ENCODE peak calls at places on chromosomes 4 and X, in four cellular contexts. X is tibial nerve, M is cardiac fibroblast, H is lower lobe of right lung. F is an unnamed sample.

GRCh38 chrX:136767104-136767941 is 13.4 kb downstream of the ARHGEF6 start:
- DNase-seq in X (peak), M (peak), H (peak), F (peak)

GRCh38 chrX:73615022-73615421 is 52.0 kb downstream of the CHIC1 start:
- DNase-seq in X (no peak), M (no peak), H (no peak), F (no peak)

GRCh38 chr4:171847751-171848150 is 34.5 kb downstream of the GALNTL6 start:
- DNase-seq in X (no peak), M (no peak), H (no peak), F (no peak)

GRCh38 chr4:8260656-8261111 is 8.9 kb upstream of the HTRA3 start:
- DNase-seq in X (no peak), M (peak), H (no peak), F (no peak)

GRCh38 chr4:4735870-4736269 is 123.6 kb upstream of the MSX1 start:
- DNase-seq in X (no peak), M (no peak), H (no peak), F (no peak)

GRCh38 chrX:3548743-3549441 is 164.6 kb downstream of the PRKX start:
- DNase-seq in X (peak), M (peak), H (no peak), F (no peak)

GRCh38 chr4:187972135-187972534 is 23.4 kb upstream of the ZFP42 start:
- DNase-seq in X (no peak), M (peak), H (no peak), F (no peak)

GRCh38 chr4:37130465-37130864 is 114.1 kb upstream of the NWD2 start:
- DNase-seq in X (no peak), M (no peak), H (no peak), F (no peak)

GRCh38 chr4:8916914-8917305 is 45.3 kb upstream of the HMX1 start:
- DNase-seq in X (no peak), M (no peak), H (no peak), F (no peak)

GRCh38 chr4:168979338-168979737 is 30.7 kb downstream of the CBR4 start:
- DNase-seq in X (no peak), M (no peak), H (no peak), F (no peak)

GRCh38 chr4:40046311-40046980 is 10.2 kb upstream of the N4BP2 start:
- DNase-seq in X (peak), M (peak), H (peak), F (no peak)

GRCh38 chr4:99221980-99222379 is 2.9 kb upstream of the ADH6 start:
- DNase-seq in X (no peak), M (peak), H (no peak), F (no peak)

GRCh38 chrX:119686087-119686639 is 6.8 kb downstream of the SEPTIN6 start:
- DNase-seq in X (no peak), M (peak), H (no peak), F (no peak)

GRCh38 chr4:137998666-137999429 is 243.3 kb downstream of the SLC7A11 start:
- DNase-seq in X (no peak), M (peak), H (no peak), F (no peak)

GRCh38 chr4:12555011-12555410 is 929.1 kb downstream of the RAB28 start:
- DNase-seq in X (no peak), M (peak), H (no peak), F (no peak)

GRCh38 chr4:48237996-48238645 is 31.5 kb downstream of the TEC start:
- DNase-seq in X (no peak), M (peak), H (no peak), F (no peak)

GRCh38 chr4:119739796-119740195 is 111.2 kb upstream of the PDE5A start:
- DNase-seq in X (no peak), M (no peak), H (no peak), F (no peak)

GRCh38 chr4:1300466-1301455 is 11.1 kb downstream of the MAEA start:
- DNase-seq in X (peak), M (peak), H (peak), F (peak)

GRCh38 chrX:72123471-72124185 is 8.1 kb downstream of the RTL5 start:
- DNase-seq in X (peak), M (peak), H (peak), F (peak)

GRCh38 chrX:73987166-73987565 is 316.8 kb upstream of the ZCCHC13 start:
- DNase-seq in X (no peak), M (peak), H (no peak), F (no peak)

GRCh38 chr4:26802790-26803189 is 57.9 kb upstream of the STIM2 start:
- DNase-seq in X (no peak), M (no peak), H (no peak), F (no peak)

GRCh38 chr4:145523117-145523516 is 41.5 kb downstream of the SMAD1 start:
- DNase-seq in X (no peak), M (peak), H (no peak), F (no peak)

DNA sequence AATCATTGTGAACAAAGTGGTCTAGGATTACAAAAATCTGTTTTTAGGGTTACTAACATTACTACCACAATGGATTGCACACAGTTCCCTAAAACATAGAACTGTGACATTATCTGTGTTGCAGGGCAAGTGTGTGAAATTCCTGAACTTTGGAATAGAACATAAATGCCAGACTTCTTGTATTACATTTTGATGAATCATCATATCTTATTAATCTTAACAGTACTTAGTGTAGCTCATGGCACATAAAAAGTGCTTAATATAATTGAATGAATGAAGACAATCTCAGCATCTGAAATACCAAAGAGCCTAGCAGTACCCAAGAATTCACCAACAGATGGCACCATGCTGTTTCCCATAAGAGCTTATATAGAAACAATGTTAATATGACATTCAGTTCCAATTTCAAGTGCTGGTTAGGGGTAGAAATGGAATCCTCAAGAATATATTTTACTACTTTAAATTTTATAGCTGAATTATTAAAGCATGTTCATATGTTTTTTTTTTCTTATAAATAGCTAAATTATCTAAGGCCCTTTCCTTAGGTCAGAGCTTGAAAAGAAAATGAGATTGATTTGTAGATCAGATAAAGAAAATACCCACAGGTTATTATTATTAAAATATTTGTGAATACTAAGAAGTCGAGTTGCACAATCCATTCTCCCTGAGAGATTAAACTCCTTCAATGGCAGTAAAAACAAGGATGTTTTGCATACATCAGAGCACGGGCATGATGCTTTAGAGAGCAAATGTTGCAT is 25.8 kb upstream of the SHISA3 start:
- DNase-seq in X (peak), M (peak), H (no peak), F (no peak)
- TF ChIP-seq CTCF in X (peak), M (peak), H (peak), F (no peak)

GRCh38 chr4:3466691-3467600 is 3.8 kb downstream of the DOK7 start:
- DNase-seq in X (no peak), M (no peak), H (peak), F (no peak)
- TF ChIP-seq CTCF in X (no peak), M (no peak), H (no peak), F (no peak)

GRCh38 chr4:85828295-85828910 is 353.5 kb downstream of the ARHGAP24 start:
- DNase-seq in X (no peak), M (peak), H (no peak), F (no peak)

GRCh38 chr4:85824166-85824945 is 349.4 kb downstream of the ARHGAP24 start:
- DNase-seq in X (no peak), M (no peak), H (no peak), F (no peak)

GRCh38 chr4:85823295-85823694 is 348.3 kb downstream of the ARHGAP24 start:
- DNase-seq in X (no peak), M (peak), H (no peak), F (no peak)

GRCh38 chr4:85829276-85830051 is 354.5 kb downstream of the ARHGAP24 start:
- DNase-seq in X (no peak), M (peak), H (no peak), F (no peak)

DNA sequence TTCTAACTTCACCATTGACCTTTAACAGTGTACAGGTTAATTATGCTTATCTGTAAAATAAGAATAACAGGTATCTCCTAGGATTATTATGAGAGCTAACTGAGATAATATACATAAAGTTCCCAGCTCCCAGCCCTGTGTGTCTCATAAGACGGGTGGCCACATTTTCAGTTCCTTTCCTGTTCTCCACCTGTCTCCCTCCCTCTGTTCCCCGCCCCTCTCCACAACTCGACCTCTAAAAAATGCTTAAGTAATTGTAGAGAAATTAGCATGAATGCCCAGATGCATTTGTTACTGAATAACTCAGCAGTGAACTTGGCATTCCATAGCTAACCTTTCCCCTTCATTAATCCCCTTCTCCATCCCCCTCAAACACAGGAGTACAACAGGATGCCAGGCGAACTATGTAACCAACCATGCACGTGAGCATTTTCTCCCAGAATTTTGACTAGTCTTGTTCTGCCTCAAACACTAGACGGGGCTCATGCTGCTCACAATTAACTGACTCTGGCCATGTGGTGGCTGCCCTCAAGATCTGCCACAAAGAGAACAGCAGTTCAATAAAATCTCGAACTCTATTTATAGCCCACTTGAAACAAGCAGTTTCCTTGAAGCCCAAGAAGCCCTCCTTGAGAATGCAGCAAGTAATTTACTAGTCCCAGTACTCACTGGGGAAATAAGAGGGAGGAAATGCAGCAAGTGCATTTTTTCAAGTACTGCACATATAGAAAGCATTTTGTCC is 351.2 kb downstream of the ARHGAP24 start:
- DNase-seq in X (no peak), M (peak), H (no peak), F (no peak)
- TF ChIP-seq CTCF in X (no peak), M (peak), H (peak), F (no peak)

GRCh38 chr4:118032691-118033090 is 1.6 kb upstream of the NDST3 start:
- DNase-seq in X (no peak), M (no peak), H (no peak), F (no peak)

GRCh38 chr4:118036336-118036735 is 2.0 kb downstream of the NDST3 start:
- DNase-seq in X (no peak), M (no peak), H (no peak), F (no peak)

GRCh38 chr4:118034061-118034785 is at the start of gene NDST3:
- DNase-seq in X (peak), M (peak), H (peak), F (no peak)

GRCh38 chr4:118033148-118034060 is 882 bp upstream of the NDST3 start:
- DNase-seq in X (no peak), M (peak), H (peak), F (no peak)

GRCh38 chr4:118035309-118035708 is 1.0 kb downstream of the NDST3 start:
- DNase-seq in X (no peak), M (no peak), H (no peak), F (no peak)
- TF ChIP-seq CTCF in X (no peak), M (no peak), H (no peak), F (no peak)

DNA sequence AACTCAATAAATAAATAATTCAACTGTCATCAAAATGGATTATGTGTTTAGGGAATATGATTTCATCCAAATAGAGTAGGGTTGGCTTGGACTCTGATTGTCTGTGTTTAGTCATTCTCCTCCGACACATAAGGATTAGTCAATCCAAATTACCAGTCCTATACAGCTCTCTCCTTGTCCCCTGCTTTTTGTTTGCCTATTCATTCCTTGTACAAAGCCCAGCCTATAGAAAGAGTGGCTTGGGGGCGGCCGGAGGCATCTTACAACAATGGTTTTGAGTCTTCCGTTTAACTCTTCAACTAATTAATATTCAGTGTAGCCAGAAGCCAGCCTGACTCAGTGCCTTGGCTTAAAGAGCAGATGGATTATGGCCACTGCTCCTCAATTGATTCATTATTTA is 796.7 kb upstream of the POU3F4 start:
- DNase-seq in X (no peak), M (no peak), H (no peak), F (no peak)
- TF ChIP-seq CTCF in X (no peak), M (no peak), H (no peak), F (no peak)

F was measured in CD14-positive monocyte.